ENCODE peak calls at places on chromosome 1, in nine cellular contexts. Q, V, D, B, A, X, N, K and T are unnamed samples.

GRCh38 chr1:232570007-232570406 is 59.9 kb downstream of the SIPA1L2 start:
- DNase-seq in Q (peak; percentile 50), V (peak; percentile 55), D (no peak), B (no peak), A (no peak), X (no peak), N (no peak), K (no peak), T (no peak)

GRCh38 chr1:14881775-14882672 is 271.5 kb upstream of the TMEM51 start:
- DNase-seq in Q (no peak), V (peak; percentile 25), D (no peak), B (no peak), A (no peak), X (peak; percentile 18), N (peak; percentile 31), K (no peak), T (no peak)

GRCh38 chr1:6889875-6890480 is 104.7 kb downstream of the CAMTA1 start:
- DNase-seq in Q (peak; percentile 66), V (peak; percentile 75), D (peak; percentile 27), B (no peak), A (no peak), X (peak; percentile 83), N (peak; percentile 82), K (peak; percentile 52), T (no peak)

GRCh38 chr1:55057270-55057955 is 18.1 kb downstream of the PCSK9 start:
- DNase-seq in Q (no peak), V (no peak), D (no peak), B (no peak), A (no peak), X (no peak), N (no peak), K (no peak), T (no peak)

GRCh38 chr1:22295856-22296255 is 153.0 kb upstream of the WNT4 start:
- DNase-seq in Q (no peak), V (no peak), D (no peak), B (no peak), A (no peak), X (no peak), N (no peak), K (no peak), T (no peak)

GRCh38 chr1:17340358-17340757 is 31.6 kb upstream of the PADI6 start:
- DNase-seq in Q (no peak), V (no peak), D (no peak), B (no peak), A (no peak), X (no peak), N (no peak), K (no peak), T (no peak)

GRCh38 chr1:101290922-101291561 is 54.2 kb downstream of the S1PR1 start:
- DNase-seq in Q (no peak), V (no peak), D (no peak), B (no peak), A (no peak), X (no peak), N (no peak), K (no peak), T (no peak)

GRCh38 chr1:218476385-218476784 is 131.2 kb downstream of the TGFB2 start:
- DNase-seq in Q (no peak), V (peak; percentile 61), D (no peak), B (no peak), A (no peak), X (no peak), N (no peak), K (no peak), T (no peak)

GRCh38 chr1:161196111-161196510 is 2.7 kb downstream of the ADAMTS4 start:
- DNase-seq in Q (no peak), V (no peak), D (no peak), B (no peak), A (no peak), X (no peak), N (no peak), K (no peak), T (no peak)

GRCh38 chr1:224623743-224624333 is 7.7 kb downstream of the CNIH3 start:
- DNase-seq in Q (no peak), V (peak; percentile 89), D (no peak), B (no peak), A (peak; percentile 64), X (peak; percentile 69), N (peak; percentile 36), K (no peak), T (no peak)

GRCh38 chr1:76949503-76949902 is 82.2 kb downstream of the ST6GALNAC5 start:
- DNase-seq in Q (no peak), V (no peak), D (no peak), B (no peak), A (no peak), X (no peak), N (no peak), K (no peak), T (no peak)

GRCh38 chr1:187411118-187411517 is 582.4 kb downstream of the PLA2G4A start:
- DNase-seq in Q (no peak), V (no peak), D (no peak), B (no peak), A (no peak), X (no peak), N (no peak), K (no peak), T (no peak)

GRCh38 chr1:20141001-20141400 is 1.9 kb downstream of the PLA2G2F start:
- DNase-seq in Q (no peak), V (no peak), D (no peak), B (no peak), A (no peak), X (no peak), N (no peak), K (no peak), T (no peak)

GRCh38 chr1:218718216-218718615 is 373.1 kb downstream of the TGFB2 start:
- DNase-seq in Q (no peak), V (no peak), D (no peak), B (no peak), A (no peak), X (no peak), N (no peak), K (no peak), T (no peak)

GRCh38 chr1:26700711-26701110 is 4.9 kb downstream of the ARID1A start:
- DNase-seq in Q (no peak), V (no peak), D (no peak), B (no peak), A (no peak), X (no peak), N (no peak), K (no peak), T (no peak)

GRCh38 chr1:59484090-59484489 is 187.2 kb downstream of the FGGY start:
- DNase-seq in Q (peak; percentile 58), V (peak; percentile 85), D (no peak), B (no peak), A (no peak), X (no peak), N (peak; percentile 35), K (no peak), T (no peak)

GRCh38 chr1:192476802-192477298 is 98.7 kb upstream of the RGS1 start:
- DNase-seq in Q (peak; percentile 56), V (peak; percentile 86), D (no peak), B (no peak), A (no peak), X (no peak), N (no peak), K (peak; percentile 60), T (no peak)

GRCh38 chr1:68313736-68314594 is 81.6 kb upstream of the WLS start:
- DNase-seq in Q (peak; percentile 60), V (no peak), D (no peak), B (no peak), A (no peak), X (no peak), N (no peak), K (no peak), T (no peak)

GRCh38 chr1:10685196-10685850 is 111.1 kb downstream of the CASZ1 start:
- DNase-seq in Q (no peak), V (no peak), D (no peak), B (no peak), A (no peak), X (no peak), N (no peak), K (no peak), T (no peak)
- H3K27ac ChIP-seq in Q (no peak overlapping the region), V (peak overlapping the region; percentile 93), D (peak overlapping the region; percentile 43), B (no peak overlapping the region), A (no peak overlapping the region), X (no peak overlapping the region), N (peak overlapping the region; percentile 95), K (peak overlapping the region; percentile 90), T (peak overlapping the region; percentile 73)

GRCh38 chr1:31453384-31454079 is 40.5 kb downstream of the SERINC2 start:
- DNase-seq in Q (no peak), V (no peak), D (no peak), B (no peak), A (no peak), X (no peak), N (peak; percentile 53), K (no peak), T (no peak)
- H3K9me3 ChIP-seq in Q (peaks cover 12% of the 10 kb centered on the region), V (no peaks in the 10 kb centered on the region), D (peaks cover 6% of the 10 kb centered on the region), B (no peaks in the 10 kb centered on the region), A (peaks cover 6% of the 10 kb centered on the region), X (peaks cover 3% of the 10 kb centered on the region), N (no peaks in the 10 kb centered on the region), K (peaks cover 51% of the 10 kb centered on the region), T (no peaks in the 10 kb centered on the region)

GRCh38 chr1:228150021-228150457 is 309 bp downstream of the GJC2 start:
- DNase-seq in Q (no peak), V (no peak), D (peak; percentile 45), B (peak; percentile 12), A (no peak), X (no peak), N (no peak), K (no peak), T (no peak)

GRCh38 chr1:228147768-228148167 is 2.0 kb upstream of the GJC2 start:
- DNase-seq in Q (no peak), V (no peak), D (no peak), B (no peak), A (no peak), X (no peak), N (no peak), K (no peak), T (no peak)

GRCh38 chr1:228148196-228148861 is 1.4 kb upstream of the GJC2 start:
- DNase-seq in Q (no peak), V (peak; percentile 53), D (peak; percentile 47), B (peak; percentile 13), A (no peak), X (no peak), N (peak; percentile 7), K (no peak), T (no peak)

GRCh38 chr1:228149341-228150020 is at the start of gene GJC2:
- DNase-seq in Q (no peak), V (peak; percentile 53), D (peak; percentile 84), B (peak; percentile 45), A (no peak), X (no peak), N (peak; percentile 43), K (peak; percentile 75), T (no peak)

DNA sequence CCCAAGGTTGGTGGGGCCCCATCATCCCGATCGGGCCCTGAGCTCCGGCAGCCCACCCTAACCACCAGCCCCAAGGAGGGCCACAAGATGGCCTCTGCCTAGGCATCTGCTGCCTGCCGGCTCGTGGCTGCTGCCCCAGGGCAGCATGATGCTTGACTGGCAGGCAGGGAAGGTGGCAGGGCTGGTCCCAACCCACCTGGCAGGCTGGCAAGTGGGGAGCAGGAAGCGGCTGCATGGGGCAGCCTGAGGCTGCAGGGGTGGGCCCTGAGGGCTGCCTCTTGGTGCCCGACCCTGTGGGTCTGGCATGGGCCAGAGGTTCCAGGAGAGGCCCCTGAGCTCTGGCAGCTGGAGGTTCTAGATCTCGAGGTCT is 774 bp upstream of the GJC2 start:
- DNase-seq in Q (no peak), V (no peak), D (no peak), B (peak; percentile 11), A (no peak), X (no peak), N (peak; percentile 2), K (no peak), T (no peak)
- H3K4me3 ChIP-seq in Q (no peak overlapping the region), V (no peak overlapping the region), D (no peak overlapping the region), B (no peak overlapping the region), A (no peak overlapping the region), X (no peak overlapping the region), N (no peak overlapping the region), K (no peak overlapping the region), T (no peak overlapping the region)

GRCh38 chr1:65440322-65440864 is 19.9 kb downstream of the LEPR start:
- DNase-seq in Q (no peak), V (no peak), D (no peak), B (no peak), A (no peak), X (no peak), N (no peak), K (no peak), T (no peak)
- H3K27ac ChIP-seq in Q (no peak overlapping the region), V (no peak overlapping the region), D (no peak overlapping the region), B (no peak overlapping the region), A (no peak overlapping the region), X (no peak overlapping the region), N (no peak overlapping the region), K (no peak overlapping the region), T (no peak overlapping the region)